ENCODE peak calls at places on chromosome 11, in four cellular contexts. J is PC-3, Q is H9, O is left colon. R is an unnamed sample.

GRCh38 chr11:3201677-3202181 is 16.9 kb downstream of the MRGPRG start:
- DNase-seq in J (no peak), Q (peak), O (peak), R (no peak)

GRCh38 chr11:125404811-125405481 is 91.1 kb downstream of the FEZ1 start:
- DNase-seq in J (peak), Q (peak), O (peak), R (peak)

GRCh38 chr11:21545701-21546100 is 647.2 kb upstream of the ANO5 start:
- DNase-seq in J (no peak), Q (no peak), O (no peak), R (no peak)

GRCh38 chr11:89182773-89183172 is 5.1 kb downstream of the TYR start:
- DNase-seq in J (no peak), Q (no peak), O (no peak), R (no peak)

GRCh38 chr11:34359548-34359891 is 1.7 kb upstream of the ABTB2 start:
- DNase-seq in J (no peak), Q (no peak), O (no peak), R (no peak)

GRCh38 chr11:118907051-118907748 is 18.5 kb downstream of the BCL9L start:
- DNase-seq in J (peak), Q (peak), O (peak), R (peak)

GRCh38 chr11:121485221-121485620 is 32.5 kb upstream of the SORL1-AS1 start:
- DNase-seq in J (no peak), Q (no peak), O (no peak), R (no peak)

GRCh38 chr11:101436511-101437142 is 147.2 kb downstream of the TRPC6 start:
- DNase-seq in J (peak), Q (peak), O (no peak), R (peak)

GRCh38 chr11:61516191-61516590 is 7.6 kb downstream of the LRRC10B start:
- DNase-seq in J (no peak), Q (peak), O (no peak), R (no peak)

R was measured in ELF-1.